ENCODE peak calls at places on chromosomes 7 and 10, in nine cellular contexts. X is HEK293T; H is lower lobe of right lung; Q is PC-3; U is glutamatergic neuron; L is coronary artery; N is ELR; S is posterior cingulate gyrus; O is CD8-positive, alpha-beta memory T cell. J is an unnamed sample.

GRCh38 chr10:70619271-70620019 is 16.9 kb upstream of the PRF1 start:
- DNase-seq in U (no peak), H (no peak), N (peak; percentile 82), X (peak; percentile 39), O (no peak), L (no peak), S (no peak), Q (peak; percentile 80), J (peak; percentile 36)

GRCh38 chr7:128708235-128708634 is 30.9 kb upstream of the CALU start:
- DNase-seq in O (no peak), U (no peak), X (no peak), S (no peak), L (no peak), N (no peak), Q (no peak), H (no peak), J (no peak)

GRCh38 chr7:28272461-28272877 is 91.9 kb upstream of the JAZF1 start:
- DNase-seq in U (peak; percentile 63), H (peak; percentile 46), N (peak; percentile 64), X (peak; percentile 48), Q (peak; percentile 17), O (peak; percentile 16), S (peak; percentile 92), L (no peak), J (peak; percentile 52)

GRCh38 chr7:33449847-33450246 is 320.5 kb downstream of the BBS9 start:
- DNase-seq in N (no peak), O (no peak), Q (no peak), L (no peak), H (no peak), S (no peak), U (no peak), X (no peak), J (no peak)

GRCh38 chr10:63605568-63605967 is 84.4 kb downstream of the REEP3 start:
- DNase-seq in Q (peak; percentile 45), X (no peak), H (no peak), S (peak; percentile 77), N (peak; percentile 39), U (no peak), L (no peak), O (no peak), J (no peak)

GRCh38 chr7:78970440-78970916 is 483.0 kb downstream of the MAGI2 start:
- DNase-seq in X (no peak), Q (peak; percentile 83), O (no peak), U (no peak), N (peak; percentile 21), L (no peak), S (no peak), H (no peak), J (no peak)

GRCh38 chr10:65194131-65194530 is 1672.9 kb downstream of the REEP3 start:
- DNase-seq in S (peak; percentile 91), O (no peak), L (no peak), N (no peak), U (no peak), X (no peak), Q (peak; percentile 71), H (no peak), J (no peak)

GRCh38 chr10:116477989-116478615 is 50.5 kb downstream of the PNLIPRP3 start:
- DNase-seq in H (no peak), L (no peak), O (no peak), U (peak; percentile 41), S (peak; percentile 85), Q (no peak), N (no peak), X (no peak), J (no peak)

GRCh38 chr10:69800665-69801064 is 1.0 kb upstream of the COL13A1 start:
- DNase-seq in O (no peak), H (no peak), N (no peak), L (no peak), X (no peak), Q (no peak), S (no peak), U (no peak), J (no peak)

GRCh38 chr10:101042667-101043355 is 11.8 kb downstream of the SFXN3 start:
- DNase-seq in S (peak; percentile 97), H (peak; percentile 100), L (peak; percentile 98), Q (peak; percentile 95), N (peak; percentile 99), U (peak; percentile 92), X (peak; percentile 95), O (peak; percentile 67), J (peak; percentile 98)

GRCh38 chr7:21146642-21147423 is 281.1 kb upstream of the SP4 start:
- DNase-seq in Q (no peak), U (no peak), S (peak; percentile 55), L (no peak), O (no peak), X (no peak), N (no peak), H (no peak), J (no peak)

GRCh38 chr10:15745748-15746147 is 26.0 kb upstream of the ITGA8 start:
- DNase-seq in N (no peak), O (no peak), U (no peak), H (no peak), Q (no peak), S (no peak), X (no peak), L (no peak), J (no peak)

GRCh38 chr10:52578871-52579405 is 193.6 kb downstream of the MBL2 start:
- DNase-seq in N (peak; percentile 10), U (no peak), S (no peak), L (no peak), Q (no peak), X (no peak), H (no peak), O (no peak), J (peak; percentile 92)

GRCh38 chr7:21850531-21851285 is 95.0 kb downstream of the CDCA7L start:
- DNase-seq in L (no peak), Q (peak; percentile 27), N (peak; percentile 31), X (no peak), U (no peak), S (no peak), H (no peak), O (no peak), J (peak; percentile 67)

GRCh38 chr7:1669954-1670893 is at the start of gene ELFN1:
- DNase-seq in U (peak; percentile 91), N (peak; percentile 29), X (peak; percentile 58), O (no peak), Q (no peak), S (peak; percentile 86), H (peak; percentile 24), L (peak; percentile 38), J (no peak)

GRCh38 chr7:90320801-90321494 is at the start of gene FAM237B:
- DNase-seq in N (peak; percentile 37), O (no peak), L (no peak), S (peak; percentile 88), H (peak; percentile 44), Q (no peak), X (peak; percentile 55), U (peak; percentile 63), J (peak; percentile 20)

GRCh38 chr10:93436577-93436976 is 45.6 kb downstream of the MYOF start:
- DNase-seq in Q (peak; percentile 76), U (no peak), O (no peak), H (no peak), N (peak; percentile 97), X (no peak), S (no peak), L (peak; percentile 88), J (peak; percentile 95)

GRCh38 chr10:24952701-24953349 is 419 bp upstream of the PRTFDC1 start:
- DNase-seq in H (peak; percentile 49), O (peak; percentile 49), S (peak; percentile 91), N (peak; percentile 84), Q (peak; percentile 39), X (peak; percentile 64), L (peak; percentile 77), U (peak; percentile 80), J (peak; percentile 40)

GRCh38 chr10:130353928-130354327 is 217.7 kb downstream of the GLRX3 start:
- DNase-seq in X (no peak), Q (no peak), N (no peak), O (no peak), L (no peak), S (no peak), H (no peak), U (no peak), J (no peak)

GRCh38 chr7:32070406-32071360 is at the start of gene PDE1C:
- DNase-seq in H (no peak), X (no peak), Q (no peak), O (no peak), L (no peak), S (peak; percentile 95), U (peak; percentile 52), N (peak; percentile 28), J (no peak)

GRCh38 chr7:98395951-98396350 is 4.9 kb downstream of the BAIAP2L1 start:
- DNase-seq in N (no peak), S (no peak), L (no peak), Q (no peak), O (no peak), H (no peak), U (no peak), X (no peak), J (no peak)

GRCh38 chr10:102410427-102411073 is 8.0 kb downstream of the PSD start:
- DNase-seq in S (peak; percentile 94), H (peak; percentile 43), U (peak; percentile 74), N (no peak), Q (no peak), X (no peak), L (no peak), O (no peak), J (no peak)

GRCh38 chr7:17371656-17372524 is 73.4 kb downstream of the AHR start:
- DNase-seq in Q (peak; percentile 90), U (no peak), O (no peak), X (no peak), S (no peak), H (no peak), N (peak; percentile 99), L (no peak), J (peak; percentile 84)

GRCh38 chr10:59898125-59898835 is 8.1 kb downstream of the CCDC6 start:
- DNase-seq in S (no peak), L (no peak), H (no peak), X (no peak), U (no peak), Q (no peak), N (no peak), O (no peak), J (no peak)

GRCh38 chr10:105347487-105347886 is 706.4 kb downstream of the SORCS3 start:
- DNase-seq in U (no peak), X (no peak), L (no peak), H (no peak), N (peak; percentile 10), S (no peak), O (no peak), Q (peak; percentile 21), J (no peak)

GRCh38 chr10:27155073-27155754 is at the start of gene MASTL:
- DNase-seq in Q (peak; percentile 84), N (peak; percentile 95), U (peak; percentile 91), H (peak; percentile 95), X (peak; percentile 77), S (peak; percentile 99), L (peak; percentile 95), O (peak; percentile 93), J (peak; percentile 97)

GRCh38 chr7:16594061-16594460 is 51.5 kb downstream of the ANKMY2 start:
- DNase-seq in X (no peak), S (no peak), U (no peak), Q (peak; percentile 46), N (peak; percentile 47), O (no peak), L (no peak), H (no peak), J (no peak)

GRCh38 chr7:140316165-140316661 is 82.1 kb downstream of the SLC37A3 start:
- DNase-seq in N (peak; percentile 73), O (no peak), X (no peak), Q (peak; percentile 90), U (no peak), S (peak; percentile 96), L (peak; percentile 80), H (peak; percentile 82), J (peak; percentile 25)

GRCh38 chr10:92880233-92880861 is 32.0 kb downstream of the EXOC6 start:
- DNase-seq in N (peak; percentile 73), H (no peak), Q (peak; percentile 60), O (no peak), X (peak; percentile 23), U (no peak), L (no peak), S (no peak), J (peak; percentile 79)